ENCODE peak calls at places on chromosomes 2 and 18, in five cellular contexts. Y, T, O, H and Z are unnamed samples.

GRCh38 chr2:96505231-96505889 is at the start of gene NEURL3:
- DNase-seq in Y (no peak), T (no peak), O (no peak), H (no peak), Z (no peak)

GRCh38 chr2:131127076-131127475 is 21.9 kb downstream of the PLEKHB2 start:
- DNase-seq in Y (no peak), T (no peak), O (no peak), H (no peak), Z (no peak)

GRCh38 chr18:32049393-32050161 is 31.0 kb downstream of the RNF125 start:
- DNase-seq in Y (peak; percentile 55), T (peak; percentile 34), O (no peak), H (no peak), Z (no peak)

GRCh38 chr2:177758591-177759371 is 313.8 kb downstream of the PDE11A start:
- DNase-seq in Y (peak; percentile 13), T (no peak), O (no peak), H (no peak), Z (peak; percentile 28)

GRCh38 chr2:230968921-230969672 is 26.8 kb upstream of the SPATA3 start:
- DNase-seq in Y (no peak), T (no peak), O (peak; percentile 11), H (no peak), Z (no peak)

GRCh38 chr2:38959938-38960608 is 70.4 kb downstream of the ARHGEF33 start:
- DNase-seq in Y (peak; percentile 67), T (peak; percentile 70), O (peak; percentile 87), H (no peak), Z (peak; percentile 49)

GRCh38 chr18:79315589-79315988 is 80.1 kb upstream of the NFATC1 start:
- DNase-seq in Y (no peak), T (no peak), O (no peak), H (no peak), Z (no peak)

GRCh38 chr18:55912071-55912470 is 324.1 kb upstream of the TCF4 start:
- DNase-seq in Y (no peak), T (no peak), O (no peak), H (no peak), Z (no peak)

GRCh38 chr2:22377251-22377650 is 1007.7 kb upstream of the KLHL29 start:
- DNase-seq in Y (no peak), T (no peak), O (no peak), H (no peak), Z (no peak)

GRCh38 chr2:97911210-97911921 is 84.4 kb downstream of the TMEM131 start:
- DNase-seq in Y (no peak), T (no peak), O (no peak), H (peak; percentile 84), Z (no peak)

GRCh38 chr18:55588876-55589595 is 1.0 kb upstream of the TCF4 start:
- DNase-seq in Y (no peak), T (no peak), O (no peak), H (no peak), Z (no peak)

GRCh38 chr2:7467782-7468447 is 550.7 kb downstream of the RNF144A start:
- DNase-seq in Y (no peak), T (no peak), O (no peak), H (no peak), Z (no peak)

GRCh38 chr2:165357758-165358157 is 111.7 kb upstream of the CSRNP3 start:
- DNase-seq in Y (no peak), T (no peak), O (no peak), H (peak; percentile 2), Z (no peak)

GRCh38 chr2:194564422-194564821 is 1092.6 kb upstream of the SLC39A10 start:
- DNase-seq in Y (no peak), T (no peak), O (no peak), H (no peak), Z (no peak)

GRCh38 chr2:226057365-226057764 is 657.9 kb downstream of the NYAP2 start:
- DNase-seq in Y (no peak), T (no peak), O (no peak), H (no peak), Z (no peak)

DNA sequence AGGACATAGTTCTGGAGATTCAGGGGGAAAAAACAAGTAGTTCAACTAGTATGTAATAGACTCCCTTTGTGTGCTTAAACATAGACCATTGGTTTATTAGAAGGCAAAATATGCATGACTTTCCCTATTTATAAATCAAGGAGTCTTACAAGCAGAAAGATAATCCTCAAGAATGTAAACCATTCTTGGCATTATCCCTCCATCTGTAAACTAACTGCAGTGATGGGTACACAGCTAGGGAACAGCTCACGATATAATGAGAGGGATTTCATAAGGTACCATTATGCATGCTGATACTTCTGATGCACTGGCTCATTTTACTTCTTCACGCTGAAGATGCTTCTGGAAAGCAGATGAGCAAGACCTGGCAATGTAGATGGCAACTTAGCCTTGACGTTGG is 878 bp downstream of the FBXO15 start:
- DNase-seq in Y (no peak), T (no peak), O (no peak), H (no peak), Z (no peak)
- H3K27ac ChIP-seq in Y (no peak overlapping the region), T (peak overlapping the region; percentile 97), O (no peak overlapping the region), H (no peak overlapping the region), Z (peak overlapping the region; percentile 97)

GRCh38 chr2:119158563-119159347 is at the start of gene C1QL2:
- DNase-seq in Y (no peak), T (no peak), O (no peak), H (no peak), Z (no peak)
- H3K27me3 ChIP-seq in Y (peaks cover 85% of the 10 kb centered on the region), T (peaks cover 26% of the 10 kb centered on the region), O (peaks cover 80% of the 10 kb centered on the region), H (peaks cover 20% of the 10 kb centered on the region), Z (peaks cover 61% of the 10 kb centered on the region)

GRCh38 chr18:58611471-58612131 is 17.3 kb downstream of the ALPK2 start:
- DNase-seq in Y (no peak), T (no peak), O (no peak), H (no peak), Z (no peak)
- TF ChIP-seq EP300 in Y (no peak), T (no peak), O (no peak), H (no peak), Z (no peak)

GRCh38 chr2:9003366-9003615 is 193 bp downstream of the MBOAT2 start:
- DNase-seq in Y (no peak), T (no peak), O (peak; percentile 63), H (no peak), Z (no peak)
- H3K27ac ChIP-seq in Y (peak overlapping the region; percentile 85), T (peak overlapping the region; percentile 90), O (peak overlapping the region; percentile 72), H (no peak overlapping the region), Z (peak overlapping the region; percentile 89)

DNA sequence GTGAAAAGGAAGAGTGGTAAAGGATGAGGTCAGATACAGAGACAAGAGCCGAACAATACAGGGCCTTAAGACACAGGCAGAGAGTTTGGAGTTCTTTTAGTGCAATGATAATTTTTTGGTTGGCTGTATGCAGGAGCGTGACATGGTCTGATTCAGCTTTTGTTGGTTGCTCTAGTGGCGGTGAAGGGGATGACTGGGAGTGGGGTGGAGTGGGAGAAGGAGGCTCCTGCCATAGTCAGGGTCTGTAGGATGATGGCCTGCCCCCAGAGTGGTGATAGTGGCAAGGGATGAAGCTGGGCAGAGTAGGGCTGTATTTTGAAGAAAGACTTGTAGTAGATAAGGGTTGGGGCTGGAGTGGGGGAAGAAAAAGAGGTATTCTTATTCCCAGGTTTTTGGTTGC is 306.6 kb upstream of the VWC2L start:
- DNase-seq in Y (no peak), T (no peak), O (no peak), H (no peak), Z (no peak)
- H3K27me3 ChIP-seq in Y (no peaks in the 10 kb centered on the region), T (no peaks in the 10 kb centered on the region), O (no peaks in the 10 kb centered on the region), H (no peaks in the 10 kb centered on the region), Z (no peaks in the 10 kb centered on the region)